ENCODE peak calls at places on chromosomes 16 and 17, in nine cellular contexts. S is HCT116, R is A549, M is WTC11, Q is GM12878, Z is K562, W is SK-N-SH, H is endothelial cell of umbilical vein, C is H1. D is an unnamed sample.

GRCh38 chr16:90041896-90042473 is 22.7 kb upstream of the DBNDD1 start:
- DNase-seq in S (no peak), R (no peak), M (no peak), Q (no peak), Z (no peak), W (no peak), H (no peak), C (no peak), D (no peak)

GRCh38 chr17:76986318-76986717 is 118.1 kb downstream of the MGAT5B start:
- DNase-seq in S (no peak), R (no peak), M (no peak), Q (no peak), Z (no peak), W (peak), H (no peak), C (no peak), D (no peak)

GRCh38 chr16:65547799-65548446 is 426.1 kb upstream of the CDH11 start:
- DNase-seq in S (no peak), R (no peak), M (no peak), Q (no peak), Z (no peak), W (peak), H (no peak), C (no peak), D (no peak)

GRCh38 chr16:75265911-75266701 is 14.7 kb upstream of the BCAR1 start:
- DNase-seq in S (no peak), R (peak), M (peak), Q (no peak), Z (peak), W (peak), H (peak), C (peak), D (no peak)

GRCh38 chr17:70848785-70849184 is 679.5 kb downstream of the KCNJ2 start:
- DNase-seq in S (no peak), R (no peak), M (no peak), Q (no peak), Z (no peak), W (no peak), H (no peak), C (no peak), D (no peak)

GRCh38 chr17:27549251-27549919 is 81.6 kb upstream of the LGALS9 start:
- DNase-seq in S (no peak), R (no peak), M (no peak), Q (no peak), Z (no peak), W (no peak), H (no peak), C (no peak), D (no peak)

GRCh38 chr17:67716405-67716798 is 1.3 kb upstream of the NOL11 start:
- DNase-seq in S (no peak), R (no peak), M (no peak), Q (no peak), Z (peak), W (no peak), H (no peak), C (no peak), D (peak)

GRCh38 chr16:35585411-35585810 is 2126.0 kb downstream of the TP53TG3F start:
- DNase-seq in S (no peak), R (no peak), M (no peak), Q (no peak), Z (no peak), W (no peak), H (no peak), C (no peak), D (no peak)

GRCh38 chr16:84520778-84521770 is 16.6 kb upstream of the MEAK7 start:
- DNase-seq in S (no peak), R (no peak), M (no peak), Q (no peak), Z (no peak), W (no peak), H (no peak), C (no peak), D (no peak)

GRCh38 chr17:74424658-74425057 is 7.2 kb upstream of the GPRC5C start:
- DNase-seq in S (no peak), R (no peak), M (no peak), Q (no peak), Z (no peak), W (peak), H (no peak), C (no peak), D (no peak)

GRCh38 chr16:2337431-2338296 is 2.9 kb downstream of the ABCA3 start:
- DNase-seq in S (no peak), R (no peak), M (no peak), Q (no peak), Z (no peak), W (no peak), H (peak), C (peak), D (no peak)

GRCh38 chr17:64498308-64499203 is 1.7 kb upstream of the POLG2 start:
- DNase-seq in S (no peak), R (no peak), M (no peak), Q (no peak), Z (no peak), W (no peak), H (no peak), C (no peak), D (peak)

GRCh38 chr17:64401941-64402340 is 11.3 kb upstream of the PECAM1 start:
- DNase-seq in S (no peak), R (no peak), M (no peak), Q (no peak), Z (no peak), W (no peak), H (peak), C (no peak), D (no peak)

GRCh38 chr17:65785109-65785508 is 223.7 kb upstream of the AXIN2 start:
- DNase-seq in S (peak), R (peak), M (no peak), Q (no peak), Z (peak), W (no peak), H (peak), C (no peak), D (peak)

GRCh38 chr17:17079761-17080160 is 37.5 kb downstream of the MPRIP start:
- DNase-seq in S (no peak), R (no peak), M (no peak), Q (no peak), Z (no peak), W (no peak), H (no peak), C (no peak), D (no peak)

GRCh38 chr17:17080181-17080631 is 37.9 kb downstream of the MPRIP start:
- DNase-seq in S (no peak), R (no peak), M (no peak), Q (no peak), Z (no peak), W (no peak), H (no peak), C (no peak), D (no peak)

GRCh38 chr17:17082878-17083277 is 40.6 kb downstream of the MPRIP start:
- DNase-seq in S (no peak), R (no peak), M (no peak), Q (no peak), Z (no peak), W (no peak), H (no peak), C (no peak), D (no peak)

GRCh38 chr17:17080781-17081180 is 38.5 kb downstream of the MPRIP start:
- DNase-seq in S (no peak), R (no peak), M (no peak), Q (no peak), Z (no peak), W (no peak), H (no peak), C (no peak), D (no peak)

DNA sequence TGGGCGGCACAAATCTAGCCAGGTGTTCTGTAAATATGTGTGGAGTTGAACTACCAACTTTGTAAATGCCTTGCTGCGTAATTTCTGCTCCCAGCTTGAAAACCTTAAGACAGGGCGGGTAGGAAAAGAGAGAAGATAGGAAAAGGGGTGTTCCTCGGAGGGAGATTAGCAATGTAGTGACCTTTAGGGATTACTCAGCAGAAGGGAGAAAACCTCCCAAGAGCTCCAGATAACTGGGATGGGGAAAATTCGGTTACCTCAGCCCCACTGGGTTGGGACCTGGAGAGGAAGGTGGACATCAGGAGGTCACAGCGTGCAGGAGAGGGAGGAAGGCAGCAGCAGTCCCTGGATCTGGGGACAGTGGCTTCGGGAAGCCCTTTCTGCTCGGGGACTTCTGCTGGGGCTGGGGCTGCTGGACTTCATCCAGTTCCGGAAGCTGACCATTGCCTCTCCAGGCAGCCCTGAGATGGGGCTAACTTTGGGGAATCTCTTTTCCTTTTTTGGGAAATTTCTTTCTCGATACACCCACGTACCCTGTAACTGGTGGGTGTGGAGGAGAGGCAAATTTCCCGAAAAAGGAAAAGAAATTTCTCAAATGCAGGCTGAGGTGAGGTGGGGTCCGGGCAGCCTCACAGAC is 39.2 kb downstream of the MPRIP start:
- DNase-seq in S (no peak), R (no peak), M (no peak), Q (no peak), Z (peak), W (no peak), H (no peak), C (no peak), D (no peak)
- TF ChIP-seq MAX in S (no peak), R (no peak), M (no peak), Q (no peak), Z (no peak), W (no peak), H (no peak), C (no peak), D (no peak)

GRCh38 chr16:53054670-53055485 is at the start of gene CHD9:
- DNase-seq in S (peak), R (peak), M (peak), Q (peak), Z (peak), W (peak), H (peak), C (peak), D (peak)

GRCh38 chr16:53053967-53054669 is 673 bp upstream of the CHD9 start:
- DNase-seq in S (no peak), R (peak), M (no peak), Q (no peak), Z (peak), W (peak), H (no peak), C (no peak), D (peak)

GRCh38 chr16:53056528-53056881 is 1.7 kb downstream of the CHD9 start:
- DNase-seq in S (no peak), R (no peak), M (no peak), Q (no peak), Z (peak), W (no peak), H (peak), C (no peak), D (peak)

GRCh38 chr16:53057658-53058057 is 2.9 kb downstream of the CHD9 start:
- DNase-seq in S (no peak), R (no peak), M (no peak), Q (peak), Z (peak), W (no peak), H (no peak), C (no peak), D (no peak)

DNA sequence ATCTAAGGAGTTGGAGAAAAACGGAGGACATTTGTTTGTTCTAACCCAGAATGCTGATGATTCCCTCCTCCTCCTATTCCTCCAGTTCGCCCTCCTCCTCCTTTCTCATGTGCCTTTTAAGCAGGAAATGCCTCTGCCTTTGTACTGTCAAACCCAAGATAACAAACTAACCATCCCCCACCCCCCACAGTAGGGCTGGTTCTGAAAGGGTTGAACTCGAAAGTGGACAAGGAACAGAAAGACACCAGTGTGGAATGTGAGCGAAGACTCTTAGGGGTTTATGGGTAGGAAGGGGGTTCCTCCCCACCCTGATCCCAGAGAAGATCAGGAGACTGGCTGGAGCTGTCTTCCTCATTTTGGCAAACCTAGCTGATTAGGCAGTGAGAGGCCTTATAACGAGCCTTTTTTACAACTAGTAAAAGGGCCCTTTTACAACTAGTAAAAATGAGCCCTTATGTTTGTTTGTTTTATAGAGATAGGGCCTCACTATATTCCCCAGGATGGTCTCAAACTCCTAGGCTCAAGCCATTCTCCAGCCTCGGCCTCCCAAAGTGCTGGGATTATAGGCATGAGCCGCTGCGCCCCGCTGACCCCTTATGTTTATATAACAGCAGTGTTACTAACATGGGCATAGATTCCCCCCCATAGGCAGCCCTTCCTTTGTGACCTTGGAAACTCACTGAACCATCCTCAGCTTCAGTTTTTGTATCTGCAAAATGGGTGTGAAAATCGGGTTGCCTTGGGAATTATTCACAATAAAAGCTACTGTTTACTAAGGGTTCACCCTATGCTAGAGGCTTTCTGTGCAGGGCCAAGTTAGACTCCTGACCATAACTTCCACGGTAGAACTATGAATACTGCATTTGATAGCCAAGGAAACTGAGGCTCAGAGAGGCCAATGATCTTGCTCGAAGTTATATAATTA is 1.1 kb downstream of the CHD9 start:
- DNase-seq in S (no peak), R (peak), M (no peak), Q (no peak), Z (peak), W (peak), H (peak), C (peak), D (peak)
- TF ChIP-seq MAX in S (no peak), R (no peak), M (no peak), Q (no peak), Z (no peak), W (no peak), H (no peak), C (no peak), D (no peak)

GRCh38 chr17:32720671-32721070 is 156.3 kb downstream of the MYO1D start:
- DNase-seq in S (no peak), R (no peak), M (no peak), Q (no peak), Z (no peak), W (no peak), H (no peak), C (no peak), D (no peak)

GRCh38 chr17:32725697-32726096 is 151.2 kb downstream of the MYO1D start:
- DNase-seq in S (no peak), R (no peak), M (no peak), Q (no peak), Z (no peak), W (no peak), H (no peak), C (no peak), D (no peak)

GRCh38 chr17:32719702-32720101 is 157.2 kb downstream of the MYO1D start:
- DNase-seq in S (no peak), R (no peak), M (no peak), Q (no peak), Z (no peak), W (no peak), H (no peak), C (no peak), D (no peak)

GRCh38 chr17:32722733-32723132 is 154.2 kb downstream of the MYO1D start:
- DNase-seq in S (no peak), R (no peak), M (no peak), Q (no peak), Z (peak), W (no peak), H (no peak), C (no peak), D (no peak)

GRCh38 chr17:32723310-32723955 is 153.5 kb downstream of the MYO1D start:
- DNase-seq in S (no peak), R (no peak), M (no peak), Q (no peak), Z (peak), W (no peak), H (no peak), C (no peak), D (no peak)
- TF ChIP-seq MAX in S (no peak), R (no peak), M (no peak), Q (no peak), Z (no peak), W (no peak), H (no peak), C (no peak), D (no peak)

GRCh38 chr17:75515229-75515522 is 161 bp downstream of the CASKIN2 start:
- DNase-seq in S (no peak), R (no peak), M (no peak), Q (no peak), Z (no peak), W (no peak), H (no peak), C (no peak), D (no peak)

GRCh38 chr17:75513667-75514052 is 1.7 kb downstream of the CASKIN2 start:
- DNase-seq in S (no peak), R (no peak), M (no peak), Q (no peak), Z (no peak), W (no peak), H (no peak), C (no peak), D (no peak)

GRCh38 chr17:75515523-75516254 is at the start of gene CASKIN2:
- DNase-seq in S (peak), R (peak), M (peak), Q (peak), Z (peak), W (peak), H (peak), C (peak), D (peak)

GRCh38 chr17:75512946-75513666 is 2.2 kb downstream of the CASKIN2 start:
- DNase-seq in S (no peak), R (no peak), M (no peak), Q (no peak), Z (peak), W (no peak), H (no peak), C (no peak), D (no peak)

GRCh38 chr17:75514299-75515228 is 773 bp downstream of the CASKIN2 start:
- DNase-seq in S (no peak), R (no peak), M (peak), Q (no peak), Z (no peak), W (peak), H (no peak), C (peak), D (peak)
- TF ChIP-seq MAX in S (no peak), R (peak), M (no peak), Q (no peak), Z (no peak), W (no peak), H (no peak), C (no peak), D (no peak)

DNA sequence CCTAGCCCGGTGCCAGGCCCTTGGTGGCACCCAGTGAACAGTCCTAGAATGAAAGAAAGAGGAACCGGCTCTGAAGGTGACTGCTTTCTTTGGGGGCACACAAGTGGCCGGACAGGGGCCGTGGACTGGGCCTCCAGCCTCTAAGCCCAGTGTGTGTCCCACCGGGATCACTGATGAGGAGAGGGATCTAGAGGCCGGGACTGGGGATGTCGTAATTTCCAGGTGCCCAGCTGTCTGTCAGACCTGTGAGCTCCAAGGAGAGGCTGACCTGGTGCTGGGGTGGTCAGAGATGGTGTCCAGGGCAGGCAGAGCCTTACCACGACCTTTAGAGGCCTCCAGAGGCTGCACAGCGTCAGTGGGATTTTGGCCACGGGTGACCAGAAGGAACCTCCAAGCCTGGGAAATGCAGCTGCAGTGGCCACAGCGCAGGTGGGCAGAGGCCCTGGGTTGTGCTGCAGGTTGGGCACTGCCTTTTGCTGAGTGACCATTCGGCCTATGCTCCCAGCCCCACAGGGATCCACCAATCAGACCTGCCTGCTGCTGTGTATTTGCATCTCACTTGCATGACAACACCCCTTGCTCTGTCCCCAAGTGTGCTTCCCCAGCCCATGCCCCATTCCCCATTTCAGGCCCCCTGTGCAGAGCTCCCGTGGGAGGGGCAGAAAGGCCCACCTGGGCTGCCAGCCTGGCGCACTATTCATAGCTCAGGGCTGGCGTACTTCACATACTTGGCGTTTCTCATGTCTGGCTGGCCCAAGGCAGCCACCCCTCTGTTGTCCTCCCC is 12.5 kb downstream of the ARHGAP23 start:
- DNase-seq in S (no peak), R (no peak), M (peak), Q (no peak), Z (no peak), W (no peak), H (no peak), C (peak), D (no peak)
- TF ChIP-seq MAX in S (no peak), R (no peak), M (no peak), Q (no peak), Z (no peak), W (no peak), H (no peak), C (peak), D (no peak)

GRCh38 chr17:40218006-40218739 is 931 bp upstream of the WIPF2 start:
- DNase-seq in S (no peak), R (no peak), M (no peak), Q (no peak), Z (no peak), W (no peak), H (no peak), C (no peak), D (no peak)
- TF ChIP-seq MAX in S (no peak), R (no peak), M (no peak), Q (no peak), Z (no peak), W (no peak), H (no peak), C (no peak), D (no peak)

D was measured in NB4.